ENCODE peak calls at places on chromosomes 2 and 18, in four cellular contexts. U is cardiac muscle cell, P is astrocyte of the spinal cord, T is MM.1S. Y is an unnamed sample.

GRCh38 chr2:108270768-108271506 is 17.8 kb upstream of the SULT1C2 start:
- DNase-seq in P (no peak), U (no peak), T (no peak), Y (no peak)

GRCh38 chr2:172578860-172579512 is 23.1 kb downstream of the PDK1 start:
- DNase-seq in T (peak), U (no peak), P (no peak), Y (no peak)

GRCh38 chr2:169761970-169762292 is 28.3 kb downstream of the KLHL23 start:
- DNase-seq in P (no peak), U (no peak), T (no peak), Y (no peak)

GRCh38 chr2:60808330-60808801 is 52.3 kb downstream of the PAPOLG start:
- DNase-seq in U (no peak), P (no peak), T (no peak), Y (no peak)

GRCh38 chr2:236971131-236971850 is 114.4 kb upstream of the COPS8 start:
- DNase-seq in T (no peak), U (no peak), P (no peak), Y (no peak)

GRCh38 chr18:22563098-22563707 is 145.5 kb upstream of the CTAGE1 start:
- DNase-seq in T (peak), U (peak), P (peak), Y (peak)

GRCh38 chr2:239930871-239931771 is 94.0 kb downstream of the NDUFA10 start:
- DNase-seq in U (no peak), P (no peak), T (no peak), Y (no peak)

GRCh38 chr2:179948058-179948457 is 59.0 kb downstream of the CWC22 start:
- DNase-seq in U (no peak), T (no peak), P (no peak), Y (no peak)

DNA sequence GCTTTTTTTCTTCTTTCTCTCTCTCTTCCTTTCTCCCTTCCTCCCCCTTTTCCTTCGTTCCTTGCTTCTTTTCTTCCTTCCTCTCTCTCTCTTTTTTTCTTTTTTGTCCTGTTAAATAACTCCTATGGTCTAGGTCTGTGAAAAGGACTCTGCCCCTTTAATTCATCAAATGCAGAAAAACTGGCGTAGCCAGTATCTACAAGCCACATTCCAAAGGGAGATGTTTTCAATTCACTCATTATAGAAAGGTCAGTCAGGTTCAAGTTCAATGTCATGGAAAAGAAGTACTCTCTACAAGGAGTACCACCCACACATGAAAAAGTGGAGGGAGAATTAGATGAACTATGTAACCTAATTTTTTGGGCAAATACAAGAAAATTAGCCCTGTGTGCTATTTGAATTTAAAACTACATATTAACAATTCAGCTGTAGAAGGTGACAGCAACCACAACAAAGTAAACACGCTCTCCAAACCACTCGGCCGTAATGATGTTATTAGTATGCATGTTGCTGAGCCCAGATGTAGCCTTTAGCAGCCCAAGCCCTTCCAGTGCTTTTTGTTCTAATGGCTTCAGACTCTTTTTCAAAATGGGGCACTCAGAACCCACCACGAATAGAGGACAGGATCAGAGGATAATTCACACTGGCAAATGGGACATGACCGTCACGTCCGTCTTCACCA is 735.4 kb upstream of the FANCL start:
- DNase-seq in P (no peak), U (no peak), T (no peak), Y (no peak)
- H3K4me3 ChIP-seq in P (no peak), U (no peak), T (no peak), Y (no peak)

DNA sequence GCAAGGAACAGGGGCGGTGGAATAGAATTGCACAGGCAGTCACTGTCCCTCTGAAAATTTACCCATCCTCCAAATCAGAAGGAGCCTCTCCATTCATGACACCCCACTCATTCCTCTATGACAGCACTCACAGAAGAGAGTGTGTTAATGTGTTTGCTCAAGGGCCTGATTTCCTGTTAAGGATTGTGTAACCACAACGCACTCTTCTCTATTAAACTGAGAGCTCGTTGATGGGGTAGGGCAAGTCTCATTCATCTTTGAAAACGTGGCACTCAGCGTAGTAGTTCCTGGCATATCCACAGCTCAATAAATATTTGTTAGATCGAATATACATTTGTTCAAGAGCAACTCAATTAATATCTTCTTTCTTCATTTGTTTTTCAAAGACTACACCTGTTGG is 106.4 kb downstream of the VAPA start:
- DNase-seq in P (no peak), U (no peak), T (no peak), Y (no peak)
- H3K4me3 ChIP-seq in P (no peak), U (no peak), T (no peak), Y (no peak)

DNA sequence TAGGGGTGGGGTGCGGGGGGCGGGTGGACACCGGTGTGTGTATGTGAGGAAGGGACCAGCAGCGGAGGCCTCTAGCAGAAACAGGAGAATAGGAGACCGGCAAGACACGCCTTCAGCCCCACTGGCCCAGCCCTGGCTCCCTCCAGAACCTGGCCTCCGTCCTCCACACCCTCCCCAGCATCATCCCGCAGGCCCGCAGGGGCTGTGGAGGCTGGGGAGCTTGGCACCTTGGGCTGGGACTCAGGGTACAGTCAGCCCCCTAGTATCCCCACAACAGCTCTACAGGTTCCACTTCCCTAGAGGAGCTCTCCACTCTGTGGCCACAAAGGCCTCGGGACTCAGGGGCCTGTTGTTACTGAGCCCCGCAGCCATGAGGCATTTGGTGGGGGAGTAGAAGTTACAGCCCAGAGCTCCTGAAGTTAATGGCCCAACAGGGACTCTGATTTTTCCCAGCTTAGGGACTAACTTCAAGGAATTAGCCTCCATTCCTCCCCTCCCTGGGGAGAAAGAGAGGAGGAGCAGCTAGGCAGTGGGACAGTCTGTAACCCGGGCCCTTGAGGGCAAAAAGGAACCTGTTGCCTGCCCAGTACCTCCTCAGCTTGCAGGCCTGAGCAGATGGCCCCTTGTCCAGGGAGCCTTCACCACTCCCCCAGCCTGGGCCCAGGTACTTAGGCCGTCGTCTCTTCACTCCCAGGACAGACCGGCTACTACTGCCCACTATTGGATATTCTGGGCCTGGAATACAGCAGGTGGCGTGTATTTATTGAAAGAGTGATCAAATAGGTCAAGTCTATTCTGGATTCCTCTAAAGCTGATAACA is 20.0 kb downstream of the SH2D6 start:
- DNase-seq in U (no peak), T (no peak), P (no peak), Y (peak)
- H3K4me3 ChIP-seq in U (no peak), T (peak), P (no peak), Y (peak)

GRCh38 chr2:119387381-119388129 is 20.8 kb downstream of the DBI start:
- DNase-seq in T (peak), P (peak), U (no peak), Y (peak)
- H3K4me3 ChIP-seq in T (no peak), P (no peak), U (no peak), Y (no peak)

DNA sequence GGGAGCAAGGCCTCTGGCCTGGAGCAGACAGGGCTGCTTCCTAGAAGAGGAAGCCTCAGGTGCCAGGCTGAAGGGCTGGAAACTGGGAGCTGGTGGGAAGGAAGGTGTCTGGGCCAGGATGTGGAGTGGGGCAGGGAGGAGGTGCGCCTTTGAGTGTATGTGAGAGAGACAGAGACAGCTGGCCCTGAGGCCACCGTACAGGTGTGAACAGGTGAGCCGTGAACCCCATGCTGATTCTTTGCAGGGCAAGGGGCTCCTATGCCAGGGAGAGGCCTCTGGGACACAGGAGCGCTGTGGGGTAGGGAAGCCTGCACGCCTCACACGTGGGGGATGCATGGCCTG is 16.3 kb downstream of the ZFP36L2 start:
- DNase-seq in T (no peak), P (no peak), U (no peak), Y (no peak)
- H3K4me3 ChIP-seq in T (no peak), P (no peak), U (no peak), Y (no peak)

GRCh38 chr2:219034823-219035222 is 6.5 kb downstream of the CFAP65 start:
- DNase-seq in P (no peak), U (no peak), T (no peak), Y (no peak)
- H3K4me3 ChIP-seq in P (no peak), U (no peak), T (no peak), Y (no peak)

GRCh38 chr2:33240178-33240577 is 236.3 kb upstream of the RASGRP3 start:
- DNase-seq in T (no peak), P (peak), U (no peak), Y (no peak)
- H3K4me3 ChIP-seq in T (no peak), P (no peak), U (no peak), Y (no peak)

GRCh38 chr2:19614066-19614465 is 255.6 kb upstream of the OSR1 start:
- DNase-seq in T (no peak), U (no peak), P (peak), Y (no peak)
- H3K4me3 ChIP-seq in T (no peak), U (no peak), P (no peak), Y (no peak)